ENCODE peak calls at places on chromosomes 5 and 9, in four cellular contexts. F is psoas muscle, U is tibial nerve, J is mammary epithelial cell. A is an unnamed sample.

GRCh38 chr9:91495450-91495849 is 71.8 kb upstream of the NFIL3 start:
- DNase-seq in F (no peak), U (no peak), J (peak; percentile 86), A (no peak)

GRCh38 chr5:131224387-131225191 is 39.3 kb upstream of the CDC42SE2 start:
- DNase-seq in J (no peak), U (no peak), F (peak; percentile 18), A (no peak)

GRCh38 chr9:36530224-36530623 is 42.5 kb upstream of the MELK start:
- DNase-seq in J (no peak), F (no peak), U (no peak), A (no peak)

GRCh38 chr9:6215562-6215961 is at the start of gene IL33:
- DNase-seq in U (no peak), J (no peak), F (no peak), A (no peak)

GRCh38 chr5:157172408-157172807 is 6.3 kb upstream of the GARIN3 start:
- DNase-seq in J (peak; percentile 17), F (no peak), U (no peak), A (no peak)

GRCh38 chr9:83061036-83061435 is 1.9 kb downstream of the RASEF start:
- DNase-seq in U (no peak), F (no peak), J (peak; percentile 67), A (no peak)

GRCh38 chr5:5711112-5711511 is 288.6 kb downstream of the ICE1 start:
- DNase-seq in U (no peak), J (no peak), F (no peak), A (peak; percentile 25)

GRCh38 chr5:14726066-14726838 is 61.7 kb downstream of the OTULIN start:
- DNase-seq in F (no peak), U (no peak), J (no peak), A (no peak)

GRCh38 chr5:95861858-95862561 is 39.5 kb upstream of the GLRX start:
- DNase-seq in J (peak; percentile 89), F (no peak), U (no peak), A (no peak)

GRCh38 chr5:106241409-106241808 is 1429.3 kb downstream of the EFNA5 start:
- DNase-seq in U (no peak), F (no peak), J (no peak), A (no peak)

GRCh38 chr9:127200106-127200862 is 64.3 kb upstream of the GARNL3 start:
- DNase-seq in F (peak; percentile 9), J (no peak), U (no peak), A (no peak)

GRCh38 chr5:45533692-45534091 is 162.5 kb downstream of the HCN1 start:
- DNase-seq in U (no peak), J (no peak), F (no peak), A (no peak)

GRCh38 chr9:20990867-20991266 is 40.6 kb downstream of the HACD4 start:
- DNase-seq in U (no peak), F (no peak), J (no peak), A (no peak)

GRCh38 chr5:137453476-137454080 is 45.5 kb downstream of the SPOCK1 start:
- DNase-seq in U (no peak), F (no peak), J (peak; percentile 54), A (no peak)

GRCh38 chr5:75306746-75307145 is 30.3 kb upstream of the HMGCR start:
- DNase-seq in J (no peak), F (no peak), U (no peak), A (no peak)

GRCh38 chr9:88011005-88011766 is 36.9 kb upstream of the CDK20 start:
- DNase-seq in U (no peak), F (no peak), J (no peak), A (no peak)

GRCh38 chr9:80957806-80958205 is 731.5 kb downstream of the TLE1 start:
- DNase-seq in J (peak; percentile 5), U (no peak), F (no peak), A (no peak)

GRCh38 chr5:88736494-88736893 is 146.5 kb downstream of the MEF2C start:
- DNase-seq in F (no peak), U (no peak), J (no peak), A (no peak)

GRCh38 chr9:109117856-109118801 is 1.6 kb downstream of the TMEM245 start:
- DNase-seq in U (no peak), J (peak; percentile 79), F (peak; percentile 29), A (peak; percentile 56)

GRCh38 chr5:176748967-176749935 is 61.1 kb upstream of the UNC5A start:
- DNase-seq in J (no peak), U (no peak), F (no peak), A (no peak)

GRCh38 chr5:133458435-133458834 is 153.9 kb downstream of the FSTL4 start:
- DNase-seq in U (no peak), F (no peak), J (no peak), A (no peak)

GRCh38 chr5:127884416-127884815 is 181.2 kb downstream of the CCDC192 start:
- DNase-seq in U (no peak), J (no peak), F (no peak), A (no peak)

DNA sequence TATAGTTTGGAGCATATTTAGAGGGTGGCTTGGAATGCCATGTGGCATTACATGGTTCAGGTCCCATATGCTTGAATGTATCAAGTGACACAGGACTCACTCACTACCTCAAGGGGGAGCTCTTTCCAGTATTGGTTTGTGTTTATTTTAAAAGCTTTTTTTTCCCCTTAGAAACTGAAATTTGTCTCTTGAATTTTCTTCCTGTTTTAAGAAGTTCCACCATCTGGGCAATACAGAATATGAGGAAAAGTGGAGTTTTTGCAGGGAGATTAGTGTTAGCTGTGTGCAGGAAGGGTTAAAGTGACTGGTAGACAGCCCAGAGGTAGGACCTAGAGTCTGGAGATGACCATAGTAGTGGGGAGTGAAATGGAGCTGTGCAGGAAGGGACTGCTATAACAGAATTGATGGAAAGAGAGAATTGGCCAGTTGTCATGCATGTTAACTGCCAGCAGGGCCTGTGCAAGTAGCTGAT is 36.6 kb downstream of the CTNNA1 start:
- DNase-seq in F (no peak), J (peak; percentile 9), U (no peak), A (peak; percentile 32)
- H3K36me3 ChIP-seq in F (no peaks in the 10 kb centered on the region), J (peaks cover 13% of the 10 kb centered on the region), U (no peaks in the 10 kb centered on the region), A (no peaks in the 10 kb centered on the region)

GRCh38 chr9:95097279-95097678 is 220.2 kb downstream of the FANCC start:
- DNase-seq in J (no peak), U (no peak), F (no peak), A (no peak)
- H3K36me3 ChIP-seq in J (no peaks in the 10 kb centered on the region), U (no peaks in the 10 kb centered on the region), F (no peaks in the 10 kb centered on the region), A (peaks cover 62% of the 10 kb centered on the region)

GRCh38 chr9:2818486-2819121 is 25.3 kb downstream of the PUM3 start:
- DNase-seq in U (no peak), J (no peak), F (no peak), A (no peak)

GRCh38 chr9:2819165-2819564 is 24.7 kb downstream of the PUM3 start:
- DNase-seq in J (no peak), F (no peak), U (no peak), A (no peak)

GRCh38 chr9:2824564-2824963 is 19.3 kb downstream of the PUM3 start:
- DNase-seq in U (no peak), F (no peak), J (no peak), A (peak; percentile 41)

GRCh38 chr9:2824054-2824453 is 19.8 kb downstream of the PUM3 start:
- DNase-seq in U (no peak), J (no peak), F (no peak), A (no peak)

GRCh38 chr9:2821855-2822254 is 22.0 kb downstream of the PUM3 start:
- DNase-seq in F (no peak), U (no peak), J (no peak), A (no peak)
- H3K36me3 ChIP-seq in F (peaks cover 7% of the 10 kb centered on the region), U (no peaks in the 10 kb centered on the region), J (peaks cover 50% of the 10 kb centered on the region), A (peaks cover 63% of the 10 kb centered on the region)

DNA sequence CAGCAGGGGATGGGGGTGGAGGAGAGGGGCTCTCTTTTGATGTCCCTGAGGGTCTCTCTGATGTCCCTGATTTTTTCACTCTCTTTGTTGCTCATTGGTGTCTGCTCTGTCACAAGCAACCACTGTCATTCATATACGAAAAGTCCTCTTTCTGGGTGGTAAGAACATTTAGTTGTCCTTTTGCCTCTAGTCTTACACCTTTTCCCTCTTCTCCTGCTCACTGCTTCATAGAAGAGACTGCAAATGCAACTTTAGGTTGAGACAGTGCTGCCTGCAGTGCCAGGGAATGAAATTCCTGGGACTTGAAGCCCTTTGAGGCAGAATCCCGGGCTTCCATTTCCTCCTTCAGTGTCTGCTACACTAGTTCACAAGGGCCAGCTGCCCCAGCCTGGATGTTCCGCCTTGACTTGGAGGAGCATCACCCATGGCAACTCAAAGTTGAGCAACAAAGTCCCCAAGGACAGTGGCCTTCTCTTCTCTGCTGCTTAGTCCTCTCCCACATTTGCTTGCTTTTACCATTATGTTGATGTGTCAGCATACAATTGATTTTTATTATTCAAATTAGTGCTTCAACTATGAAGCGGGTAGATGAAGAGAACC is 94.7 kb upstream of the RUSC2 start:
- DNase-seq in J (no peak), F (no peak), U (no peak), A (no peak)
- H3K36me3 ChIP-seq in J (no peaks in the 10 kb centered on the region), F (peaks cover 29% of the 10 kb centered on the region), U (peaks cover 2% of the 10 kb centered on the region), A (peaks cover 6% of the 10 kb centered on the region)

GRCh38 chr9:130624154-130624553 is 40.2 kb upstream of the PRDM12 start:
- DNase-seq in J (no peak), U (no peak), F (no peak), A (no peak)

GRCh38 chr9:130627896-130628792 is 36.2 kb upstream of the PRDM12 start:
- DNase-seq in F (no peak), U (no peak), J (no peak), A (no peak)

GRCh38 chr9:130629443-130630090 is 34.8 kb upstream of the PRDM12 start:
- DNase-seq in U (no peak), F (no peak), J (no peak), A (no peak)

GRCh38 chr9:130626249-130626982 is 38.0 kb upstream of the PRDM12 start:
- DNase-seq in U (no peak), J (no peak), F (no peak), A (peak; percentile 47)

DNA sequence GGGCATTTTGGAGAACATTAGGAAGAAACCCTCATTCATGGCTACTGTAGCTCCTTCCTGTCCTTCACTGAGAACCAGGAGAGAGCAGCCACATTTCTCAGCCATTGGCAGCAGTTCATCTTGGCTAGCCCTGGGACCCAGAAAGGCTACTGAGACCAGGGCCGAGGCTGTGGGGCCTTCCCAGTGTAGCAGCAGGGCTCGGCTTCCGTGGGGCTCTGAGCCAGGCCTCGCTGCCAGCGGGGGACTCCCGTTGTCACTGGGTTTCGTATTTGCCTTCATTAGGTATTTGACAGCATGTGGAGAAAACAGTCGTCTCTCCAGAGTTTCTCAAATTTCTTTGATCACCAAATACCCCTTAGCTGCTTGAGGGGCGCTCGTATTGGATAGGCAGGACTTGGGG is 37.3 kb upstream of the PRDM12 start:
- DNase-seq in U (no peak), J (no peak), F (no peak), A (no peak)
- H3K36me3 ChIP-seq in U (peaks cover 6% of the 10 kb centered on the region), J (peaks cover 33% of the 10 kb centered on the region), F (peaks cover 9% of the 10 kb centered on the region), A (peaks cover 74% of the 10 kb centered on the region)

DNA sequence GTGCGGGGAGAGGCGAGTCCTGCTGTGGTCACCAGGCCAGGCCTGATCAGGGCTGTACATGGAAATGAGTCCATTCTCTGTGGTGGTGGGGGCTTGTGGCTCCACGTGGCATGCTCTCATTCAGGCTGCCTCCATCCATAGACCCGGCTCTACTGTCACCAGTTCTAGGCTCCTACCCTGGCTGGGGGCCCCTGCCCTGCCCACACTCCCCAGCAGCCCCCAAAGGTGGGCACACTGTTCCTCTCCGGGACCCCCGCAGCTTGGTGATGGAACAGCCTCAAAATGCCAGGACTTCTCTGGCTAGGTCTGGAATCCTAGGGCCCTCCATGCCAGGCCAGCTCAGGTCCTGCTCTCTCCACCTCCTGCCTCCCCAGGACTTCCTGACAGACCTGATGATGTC is 111.7 kb downstream of the DAB2IP start:
- DNase-seq in F (no peak), U (no peak), J (no peak), A (no peak)
- H3K36me3 ChIP-seq in F (peaks cover 2% of the 10 kb centered on the region), U (no peaks in the 10 kb centered on the region), J (peaks cover 20% of the 10 kb centered on the region), A (peaks cover 28% of the 10 kb centered on the region)